ENCODE peak calls at places on chromosomes 16 and 17, in four cellular contexts. J is H1, O is astrocyte, T is MM.1S. K is an unnamed sample.

GRCh38 chr17:6427284-6427781 is 7.6 kb downstream of the AIPL1 start:
- DNase-seq in O (peak; percentile 51), J (no peak), T (peak; percentile 87), K (peak; percentile 77)

GRCh38 chr17:40065771-40066510 is 3.2 kb downstream of the THRA start:
- DNase-seq in T (no peak), O (no peak), J (no peak), K (no peak)

GRCh38 chr16:19463468-19464315 is 46.0 kb downstream of the TMC5 start:
- DNase-seq in J (no peak), T (no peak), O (no peak), K (no peak)

GRCh38 chr16:88732172-88732960 is 26.1 kb downstream of the CTU2 start:
- DNase-seq in O (no peak), T (no peak), J (no peak), K (no peak)

GRCh38 chr17:57881783-57882291 is 32.0 kb upstream of the MRPS23 start:
- DNase-seq in J (no peak), T (no peak), O (no peak), K (no peak)

GRCh38 chr16:80974649-80975376 is 31.9 kb downstream of the CMC2 start:
- DNase-seq in T (no peak), O (no peak), J (no peak), K (no peak)

GRCh38 chr17:33241390-33241789 is 51.7 kb downstream of the ASIC2 start:
- DNase-seq in O (peak; percentile 73), J (no peak), T (no peak), K (no peak)

GRCh38 chr17:26809033-26809432 is 484.9 kb upstream of the WSB1 start:
- DNase-seq in T (no peak), J (no peak), O (peak; percentile 22), K (no peak)

GRCh38 chr17:29027521-29027920 is 15.4 kb upstream of the PIPOX start:
- DNase-seq in T (no peak), J (no peak), O (no peak), K (no peak)

GRCh38 chr17:51118330-51119195 is 2.1 kb downstream of the SPAG9 start:
- DNase-seq in J (no peak), O (no peak), T (no peak), K (no peak)

GRCh38 chr17:38890410-38890746 is 20.5 kb downstream of the LASP1 start:
- DNase-seq in J (no peak), O (no peak), T (no peak), K (no peak)

GRCh38 chr16:81537721-81538561 is 93.3 kb downstream of the CMIP start:
- DNase-seq in T (no peak), J (no peak), O (peak; percentile 40), K (no peak)

GRCh38 chr17:67546578-67547527 is 169.8 kb downstream of the PITPNC1 start:
- DNase-seq in J (no peak), O (peak; percentile 33), T (no peak), K (no peak)

GRCh38 chr17:3913531-3914318 is 2.5 kb downstream of the P2RX1 start:
- DNase-seq in J (peak; percentile 95), O (peak; percentile 41), T (peak; percentile 83), K (peak; percentile 82)

GRCh38 chr17:57988301-57989010 is 402 bp upstream of the VEZF1 start:
- DNase-seq in T (peak; percentile 67), O (peak; percentile 49), J (peak; percentile 83), K (peak; percentile 78)

GRCh38 chr17:44314869-44315661 is 6.7 kb downstream of the RUNDC3A start:
- DNase-seq in O (no peak), J (peak; percentile 81), T (peak; percentile 27), K (peak; percentile 42)

GRCh38 chr17:4980644-4981216 is 6.7 kb downstream of the CAMTA2 start:
- DNase-seq in T (peak; percentile 58), O (peak; percentile 14), J (peak; percentile 73), K (peak; percentile 66)

GRCh38 chr16:72923757-72924156 is 124.2 kb downstream of the ZFHX3 start:
- DNase-seq in T (no peak), J (no peak), O (no peak), K (no peak)

GRCh38 chr17:81908793-81909192 is 2.4 kb downstream of the PCYT2 start:
- DNase-seq in T (no peak), O (no peak), J (no peak), K (no peak)

GRCh38 chr16:30122621-30123160 is 329 bp downstream of the MAPK3 start:
- DNase-seq in O (no peak), T (no peak), J (no peak), K (no peak)

GRCh38 chr17:11608396-11608795 is 10.1 kb downstream of the DNAH9 start:
- DNase-seq in T (no peak), O (no peak), J (no peak), K (no peak)

GRCh38 chr17:7444682-7445010 is 215 bp upstream of the CHRNB1 start:
- DNase-seq in O (no peak), J (no peak), T (no peak), K (no peak)

GRCh38 chr17:80898706-80899105 is 92.9 kb upstream of the CHMP6 start:
- DNase-seq in T (no peak), J (no peak), O (no peak), K (no peak)

GRCh38 chr16:75351183-75351582 is 82.1 kb downstream of the CFDP1 start:
- DNase-seq in J (no peak), T (no peak), O (peak; percentile 79), K (no peak)

GRCh38 chr17:38561416-38562214 is 44.1 kb downstream of the SRCIN1 start:
- DNase-seq in J (no peak), O (no peak), T (no peak), K (no peak)

GRCh38 chr16:2035431-2036199 is 8.9 kb downstream of the NHERF2 start:
- DNase-seq in J (peak; percentile 51), T (no peak), O (peak; percentile 74), K (no peak)

GRCh38 chr17:411416-412120 is 59.0 kb upstream of the RPH3AL start:
- DNase-seq in J (no peak), T (no peak), O (no peak), K (no peak)

GRCh38 chr16:73048292-73049050 is 543 bp upstream of the ZFHX3 start:
- DNase-seq in O (no peak), T (no peak), J (no peak), K (no peak)

GRCh38 chr17:37100231-37100630 is 151.5 kb downstream of the AATF start:
- DNase-seq in O (peak; percentile 25), T (no peak), J (no peak), K (no peak)

GRCh38 chr17:41058741-41059140 is 1.2 kb downstream of the KRTAP2-3 start:
- DNase-seq in O (peak; percentile 19), J (no peak), T (no peak), K (no peak)

GRCh38 chr16:86723699-86724098 is 145.3 kb downstream of the FOXL1 start:
- DNase-seq in O (no peak), J (peak; percentile 60), T (no peak), K (no peak)
- TF ChIP-seq EZH2 in O (no peak), J (no peak), T (no peak), K (no peak)

GRCh38 chr17:59172436-59173004 is 17.0 kb downstream of the PRR11 start:
- DNase-seq in J (no peak), O (no peak), T (no peak), K (no peak)
- TF ChIP-seq EZH2 in J (no peak), O (no peak), T (no peak), K (no peak)

GRCh38 chr16:22728167-22728836 is 85.7 kb upstream of the HS3ST2 start:
- DNase-seq in J (no peak), O (no peak), T (no peak), K (no peak)

GRCh38 chr16:22732959-22733358 is 81.0 kb upstream of the HS3ST2 start:
- DNase-seq in T (no peak), J (no peak), O (no peak), K (no peak)

GRCh38 chr16:22736791-22737190 is 77.2 kb upstream of the HS3ST2 start:
- DNase-seq in O (no peak), T (no peak), J (no peak), K (no peak)

GRCh38 chr16:22734313-22734869 is 79.6 kb upstream of the HS3ST2 start:
- DNase-seq in J (no peak), T (no peak), O (no peak), K (no peak)

GRCh38 chr16:22732315-22732840 is 81.6 kb upstream of the HS3ST2 start:
- DNase-seq in T (no peak), J (no peak), O (no peak), K (no peak)
- TF ChIP-seq EZH2 in T (no peak), J (no peak), O (no peak), K (no peak)

GRCh38 chr17:49577651-49577935 is 1.9 kb downstream of the NXPH3 start:
- DNase-seq in O (no peak), T (no peak), J (no peak), K (no peak)
- TF ChIP-seq EZH2 in O (no peak), T (no peak), J (no peak), K (no peak)

DNA sequence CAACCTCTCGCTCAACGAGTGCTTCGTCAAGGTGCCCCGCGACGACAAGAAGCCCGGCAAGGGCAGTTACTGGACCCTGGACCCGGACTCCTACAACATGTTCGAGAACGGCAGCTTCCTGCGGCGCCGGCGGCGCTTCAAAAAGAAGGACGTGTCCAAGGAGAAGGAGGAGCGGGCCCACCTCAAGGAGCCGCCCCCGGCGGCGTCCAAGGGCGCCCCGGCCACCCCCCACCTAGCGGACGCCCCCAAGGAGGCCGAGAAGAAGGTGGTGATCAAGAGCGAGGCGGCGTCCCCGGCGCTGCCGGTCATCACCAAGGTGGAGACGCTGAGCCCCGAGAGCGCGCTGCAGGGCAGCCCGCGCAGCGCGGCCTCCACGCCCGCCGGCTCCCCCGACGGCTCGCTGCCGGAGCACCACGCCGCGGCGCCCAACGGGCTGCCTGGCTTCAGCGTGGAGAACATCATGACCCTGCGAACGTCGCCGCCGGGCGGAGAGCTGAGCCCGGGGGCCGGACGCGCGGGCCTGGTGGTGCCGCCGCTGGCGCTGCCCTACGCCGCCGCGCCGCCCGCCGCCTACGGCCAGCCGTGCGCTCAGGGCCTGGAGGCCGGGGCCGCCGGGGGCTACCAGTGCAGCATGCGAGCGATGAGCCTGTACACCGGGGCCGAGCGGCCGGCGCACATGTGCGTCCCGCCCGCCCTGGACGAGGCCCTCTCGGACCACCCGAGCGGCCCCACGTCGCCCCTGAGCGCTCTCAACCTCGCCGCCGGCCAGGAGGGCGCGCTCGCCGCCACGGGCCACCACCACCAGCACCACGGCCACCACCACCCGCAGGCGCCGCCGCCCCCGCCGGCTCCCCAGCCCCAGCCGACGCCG is 1.3 kb downstream of the FOXC2 start:
- DNase-seq in O (no peak), J (peak; percentile 75), T (no peak), K (no peak)
- TF ChIP-seq EZH2 in O (no peak), J (peak; percentile 91), T (no peak), K (no peak)

K was measured in DND-41.